ENCODE peak calls at places on chromosome 12, in eight cellular contexts. X, I, A, N, E, K, Q and U are unnamed samples.

GRCh38 chr12:51368640-51369517 is 22.3 kb downstream of the GALNT6 start:
- DNase-seq in X (no peak), E (peak), K (no peak), A (peak), Q (peak), N (no peak), I (peak), U (no peak)

GRCh38 chr12:68521321-68521839 is 89.3 kb upstream of the RAP1B start:
- DNase-seq in Q (no peak), K (no peak), X (peak), A (no peak), E (no peak), I (no peak), N (peak), U (no peak)

GRCh38 chr12:10620078-10620779 is 6.8 kb upstream of the MAGOHB start:
- DNase-seq in A (no peak), K (no peak), X (no peak), E (no peak), I (no peak), N (no peak), Q (no peak), U (no peak)

GRCh38 chr12:25840678-25841077 is 117.8 kb upstream of the RASSF8 start:
- DNase-seq in N (no peak), E (no peak), K (no peak), Q (no peak), I (no peak), X (no peak), A (no peak), U (no peak)

GRCh38 chr12:104353012-104353981 is 49.8 kb downstream of the EID3 start:
- DNase-seq in Q (no peak), I (no peak), X (no peak), K (no peak), A (no peak), N (no peak), E (no peak), U (no peak)

GRCh38 chr12:26122681-26123481 is 2.0 kb downstream of the BHLHE41 start:
- DNase-seq in N (peak), K (peak), A (no peak), I (no peak), X (peak), Q (peak), E (no peak), U (peak)

GRCh38 chr12:130715996-130716917 is at the start of gene RIMBP2:
- DNase-seq in I (no peak), X (no peak), A (peak), K (peak), Q (no peak), E (no peak), N (peak), U (peak)

GRCh38 chr12:53225635-53226424 is 6.2 kb downstream of the RARG start:
- DNase-seq in I (no peak), A (no peak), X (no peak), Q (no peak), E (no peak), K (peak), N (no peak), U (no peak)

GRCh38 chr12:54167500-54167896 is 21.3 kb downstream of the SMUG1 start:
- DNase-seq in E (no peak), A (no peak), K (no peak), X (no peak), Q (no peak), N (no peak), I (no peak), U (no peak)

GRCh38 chr12:87848248-87848868 is 180.8 kb downstream of the C12orf50 start:
- DNase-seq in N (peak), A (peak), Q (no peak), E (no peak), X (peak), K (peak), I (no peak), U (no peak)

GRCh38 chr12:122951406-122951805 is 14.9 kb downstream of the ABCB9 start:
- DNase-seq in E (no peak), K (no peak), A (no peak), X (no peak), N (peak), Q (peak), I (no peak), U (no peak)

GRCh38 chr12:82350161-82350560 is 8.0 kb downstream of the CCDC59 start:
- DNase-seq in E (no peak), N (no peak), Q (no peak), A (no peak), I (no peak), X (no peak), K (no peak), U (no peak)